ENCODE peak calls at places on chromosome 13, in four cellular contexts. A is GM23248, I is WERI-Rb-1, M is psoas muscle. E is an unnamed sample. For H3K27me3, the result is how much of the 10 kb centered on the place peaks cover.

GRCh38 chr13:38223093-38223492 is 126.6 kb upstream of the UFM1 start:
- DNase-seq in A (peak), I (peak), M (no peak), E (peak)

GRCh38 chr13:48221301-48222190 is 11.5 kb upstream of the ITM2B start:
- DNase-seq in A (peak), I (no peak), M (no peak), E (no peak)

GRCh38 chr13:65855276-65855675 is 1374.9 kb downstream of the PCDH9 start:
- DNase-seq in A (no peak), I (no peak), M (no peak), E (no peak)

GRCh38 chr13:25111557-25111956 is 15.6 kb downstream of the PABPC3 start:
- DNase-seq in A (peak), I (no peak), M (no peak), E (no peak)

GRCh38 chr13:21974741-21975140 is 303.9 kb downstream of the FGF9 start:
- DNase-seq in A (no peak), I (no peak), M (no peak), E (no peak)

GRCh38 chr13:81171065-81171647 is 830.2 kb upstream of the SPRY2 start:
- DNase-seq in A (peak), I (no peak), M (no peak), E (no peak)

GRCh38 chr13:34469212-34469983 is 472.7 kb upstream of the NBEA start:
- DNase-seq in A (no peak), I (no peak), M (no peak), E (no peak)

GRCh38 chr13:84362777-84363176 is 480.5 kb upstream of the SLITRK1 start:
- DNase-seq in A (peak), I (no peak), M (no peak), E (no peak)

GRCh38 chr13:49300716-49301589 is 53.2 kb downstream of the CDADC1 start:
- DNase-seq in A (peak), I (peak), M (peak), E (peak)

GRCh38 chr13:24159921-24160324 is 597 bp upstream of the SPATA13 start:
- DNase-seq in A (peak), I (no peak), M (no peak), E (no peak)

GRCh38 chr13:49975826-49976225 is 21.0 kb upstream of the TRIM13 start:
- DNase-seq in A (no peak), I (no peak), M (no peak), E (no peak)

GRCh38 chr13:50466554-50466953 is 376.9 kb downstream of the DLEU7 start:
- DNase-seq in A (no peak), I (no peak), M (no peak), E (no peak)

GRCh38 chr13:93862259-93862658 is 617.2 kb downstream of the DCT start:
- DNase-seq in A (peak), I (no peak), M (no peak), E (no peak)
- H3K27ac ChIP-seq in A (peak), I (peak), M (no peak), E (no peak)

DNA sequence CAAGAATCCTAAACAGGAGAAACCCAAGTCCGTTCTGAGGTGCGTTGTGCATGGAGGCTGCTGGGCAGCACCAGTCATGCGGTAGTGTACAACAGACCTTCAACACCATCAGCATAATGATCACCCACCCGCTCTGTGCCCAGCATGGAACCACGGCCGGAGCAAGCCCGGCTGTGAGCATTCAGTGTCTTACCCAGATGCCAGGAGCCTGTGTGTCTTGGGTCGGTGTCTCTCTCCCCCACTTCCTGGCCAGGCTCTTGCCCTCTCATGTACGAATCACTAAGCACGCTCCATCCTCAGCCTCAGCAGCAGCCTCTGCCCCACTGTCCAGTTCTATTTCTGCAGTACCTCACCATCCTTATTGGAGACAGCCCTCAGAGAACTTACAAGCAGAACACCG is 231.6 kb upstream of the IRS2 start:
- DNase-seq in A (peak), I (no peak), M (no peak), E (no peak)
- H3K4me3 ChIP-seq in A (peak), I (no peak), M (no peak), E (no peak)

DNA sequence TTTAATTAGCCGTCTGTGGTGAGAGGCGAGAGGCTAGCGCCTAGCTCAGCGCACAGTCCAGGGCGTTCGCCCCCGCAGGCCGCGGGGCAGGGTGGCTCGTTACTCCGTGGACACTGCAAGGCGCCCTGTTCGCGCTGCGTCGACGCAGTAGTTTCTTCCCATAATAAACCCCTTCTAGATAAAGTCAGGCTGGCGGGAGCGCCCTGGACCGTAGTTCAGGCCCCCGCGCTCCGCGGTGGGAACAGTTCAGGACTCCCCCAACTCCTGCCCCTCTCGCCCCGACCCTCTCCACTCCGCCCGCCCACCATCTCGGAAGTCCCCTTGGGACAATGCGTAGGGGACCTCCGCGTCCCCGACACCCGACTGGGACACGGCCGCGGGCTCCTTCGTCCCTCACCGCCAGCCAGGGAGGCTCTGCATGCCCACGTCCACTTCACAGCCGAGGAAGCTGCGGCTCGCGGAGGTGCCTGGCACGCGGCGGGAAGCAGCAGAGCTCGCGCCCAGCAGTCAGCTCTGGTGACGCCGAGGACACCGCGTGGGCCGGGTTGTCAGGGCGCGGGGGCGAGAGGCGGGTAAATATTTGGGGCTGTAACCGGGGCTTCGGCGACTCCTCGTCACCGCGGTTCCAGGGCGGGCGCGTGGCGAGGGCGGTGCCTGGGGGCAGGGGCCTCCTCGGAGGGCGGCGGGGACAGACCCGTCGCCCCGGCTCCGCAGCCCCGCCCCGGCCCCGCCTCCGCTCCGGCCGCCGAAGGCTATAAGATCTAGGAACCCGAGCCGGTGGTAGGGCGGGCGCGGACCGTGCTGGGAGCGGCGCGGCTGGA is at the start of gene RGCC:
- DNase-seq in A (peak), I (peak), M (peak), E (no peak)
- H3K27me3 ChIP-seq in A (under half), I (under half), M (under half), E (under half)

GRCh38 chr13:51524312-51524711 is 60.0 kb upstream of the WDFY2 start:
- DNase-seq in A (peak), I (no peak), M (no peak), E (no peak)
- H3K27ac ChIP-seq in A (peak), I (no peak), M (no peak), E (no peak)

DNA sequence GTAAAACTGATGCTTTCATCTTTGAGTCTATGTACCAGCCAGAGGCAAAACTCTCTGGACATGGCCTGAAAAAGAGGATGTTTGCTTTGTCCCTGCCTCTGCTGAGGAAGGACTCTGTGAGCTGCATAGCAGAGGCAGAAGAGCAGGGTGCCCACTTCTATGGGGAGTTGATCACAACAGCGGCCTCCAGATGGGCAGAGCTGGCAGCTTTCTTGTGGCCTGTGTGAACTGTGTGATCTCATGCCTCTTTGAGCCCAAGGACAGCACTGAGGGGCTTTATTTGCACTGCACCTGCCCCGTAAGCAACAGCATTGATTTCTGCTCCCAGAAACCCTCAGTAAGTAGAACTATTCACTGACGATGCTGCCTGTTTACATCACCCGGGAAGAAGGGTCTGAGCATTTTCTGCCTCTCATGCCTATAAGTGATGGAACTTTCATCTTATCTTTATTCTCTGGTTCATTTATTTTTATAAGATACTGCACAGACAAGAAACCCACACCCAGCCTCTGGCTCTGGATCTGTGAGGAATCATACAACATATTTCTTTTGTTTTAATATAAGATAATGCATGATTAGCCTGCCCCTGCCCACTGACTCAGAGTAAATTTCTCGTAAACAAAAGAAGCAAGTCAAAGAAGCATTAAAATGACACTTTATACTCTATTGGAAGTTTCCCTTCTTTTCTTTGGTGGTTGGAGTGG is 244.2 kb upstream of the SOX21 start:
- DNase-seq in A (no peak), I (no peak), M (no peak), E (no peak)
- H3K4me3 ChIP-seq in A (no peak), I (no peak), M (no peak), E (no peak)

DNA sequence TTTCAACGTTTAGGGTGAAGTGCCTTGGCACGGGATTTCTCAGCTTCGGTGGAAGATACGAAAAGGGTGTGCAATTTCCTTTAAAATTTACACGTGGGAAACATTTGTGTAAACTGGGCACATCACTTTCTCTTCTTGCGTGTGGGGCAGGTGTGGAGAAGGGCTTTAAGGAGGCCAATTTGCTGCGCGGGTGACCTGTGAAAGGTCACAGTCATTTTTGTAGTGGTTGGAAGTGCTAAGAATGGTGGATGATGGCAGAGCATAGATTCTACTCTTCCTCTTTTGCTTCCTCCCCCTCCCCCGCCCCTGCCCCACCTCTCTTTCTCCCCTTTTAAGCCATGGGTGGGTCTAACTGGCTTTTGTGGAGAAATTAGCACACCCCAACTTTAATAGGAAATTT is 7.2 kb downstream of the SLITRK5 start:
- DNase-seq in A (no peak), I (no peak), M (no peak), E (no peak)
- H3K27me3 ChIP-seq in A (under half), I (under half), M (under half), E (under half)

DNA sequence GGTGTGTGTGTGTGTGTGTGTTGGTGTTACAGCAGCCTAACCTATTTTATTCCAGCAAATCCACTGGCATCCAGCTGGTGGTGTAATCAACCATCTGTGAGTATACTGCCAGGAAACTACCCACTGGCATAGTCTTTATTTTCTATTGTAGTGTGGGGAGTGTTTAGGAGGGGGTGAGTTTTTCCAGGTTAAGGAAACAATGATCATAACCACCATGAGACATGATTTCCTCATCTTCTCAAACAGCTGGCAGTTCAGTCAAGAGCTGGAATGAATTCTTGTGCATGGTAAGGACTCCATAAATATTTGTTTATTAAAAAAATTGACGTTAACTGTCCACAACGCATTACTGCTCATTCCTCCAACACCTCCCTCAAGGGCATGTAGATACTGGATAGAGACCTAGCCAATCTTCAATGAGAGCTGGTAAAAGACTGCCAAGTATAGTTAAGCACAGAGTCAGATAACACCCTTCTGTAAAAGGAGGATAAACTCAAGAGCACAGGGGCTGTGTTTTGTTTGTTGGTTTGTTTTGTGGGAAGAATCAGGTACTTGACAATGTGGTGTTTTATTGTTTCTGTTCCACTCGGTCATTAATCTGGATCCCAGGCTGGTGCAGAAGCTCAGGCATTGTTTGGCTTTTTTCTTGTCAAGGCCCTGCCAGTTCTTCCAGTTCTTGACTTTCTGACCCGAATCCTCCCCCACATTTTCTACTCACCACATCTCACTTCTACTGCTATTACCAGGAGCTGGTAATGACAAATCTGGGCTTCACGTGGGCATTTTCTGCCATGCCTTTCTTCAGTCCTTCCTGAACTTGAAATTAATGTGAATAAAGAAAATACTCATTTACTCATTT is 31.6 kb upstream of the SLC46A3 start:
- DNase-seq in A (peak), I (no peak), M (no peak), E (no peak)
- H3K27ac ChIP-seq in A (no peak), I (no peak), M (no peak), E (no peak)

DNA sequence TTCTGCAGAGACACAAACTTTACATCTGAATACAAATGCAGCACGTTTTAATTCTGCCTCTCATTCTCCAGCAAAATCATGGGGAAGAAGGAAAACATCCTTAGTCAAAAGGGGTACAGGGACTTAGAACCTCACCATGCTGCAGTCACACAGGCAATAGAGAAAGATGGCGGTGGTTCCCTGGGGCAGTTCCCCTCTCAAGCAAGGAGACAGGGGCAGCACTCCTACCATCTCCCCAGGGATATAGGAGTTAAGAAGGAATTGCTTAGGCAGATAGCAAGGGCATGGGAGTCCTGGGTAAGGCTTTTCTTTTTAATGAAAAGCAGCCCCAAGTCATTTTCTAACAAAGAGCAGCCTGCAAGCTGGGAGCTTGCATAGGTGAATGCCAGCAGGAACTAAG is 514.8 kb downstream of the IRS2 start:
- DNase-seq in A (no peak), I (no peak), M (no peak), E (peak)
- H3K4me3 ChIP-seq in A (peak), I (no peak), M (no peak), E (peak)